ENCODE peak calls at places on chromosomes 2 and 18, in four cellular contexts. G, E, L and T are unnamed samples.

GRCh38 chr2:38245114-38245641 is 131.9 kb downstream of the ATL2 start:
- DNase-seq in E (no peak), L (no peak), G (no peak), T (no peak)

GRCh38 chr2:26979761-26980160 is 9.3 kb downstream of the MAPRE3 start:
- DNase-seq in L (no peak), G (peak; percentile 60), E (no peak), T (no peak)

GRCh38 chr18:67194886-67195285 is 321.6 kb downstream of the DSEL start:
- DNase-seq in L (no peak), E (no peak), G (no peak), T (no peak)

GRCh38 chr18:48885951-48886400 is 64.8 kb downstream of the SMAD7 start:
- DNase-seq in E (no peak), G (no peak), L (no peak), T (peak; percentile 51)

GRCh38 chr2:95728878-95729511 is 137.2 kb downstream of the TRIM43 start:
- DNase-seq in L (peak; percentile 51), G (peak; percentile 73), E (peak; percentile 77), T (no peak)

GRCh38 chr2:69933839-69934613 is 19.1 kb downstream of the MXD1 start:
- DNase-seq in E (no peak), G (no peak), L (no peak), T (no peak)

GRCh38 chr2:213246665-213247281 is 37.5 kb upstream of the SPAG16 start:
- DNase-seq in G (no peak), E (peak; percentile 59), L (no peak), T (no peak)

GRCh38 chr2:222713007-222713406 is 41.5 kb downstream of the MOGAT1 start:
- DNase-seq in L (no peak), G (no peak), E (no peak), T (no peak)

GRCh38 chr2:43178602-43179542 is 47.5 kb downstream of the ZFP36L2 start:
- DNase-seq in G (peak; percentile 93), E (peak; percentile 86), L (peak; percentile 94), T (peak; percentile 89)

GRCh38 chr2:57877811-57878572 is 168.6 kb upstream of the VRK2 start:
- DNase-seq in L (no peak), E (no peak), G (no peak), T (no peak)

GRCh38 chr2:168948621-168949212 is 47.6 kb downstream of the G6PC2 start:
- DNase-seq in E (no peak), G (no peak), L (no peak), T (no peak)

GRCh38 chr2:13193900-13194299 is 477.2 kb downstream of the TRIB2 start:
- DNase-seq in E (no peak), L (no peak), G (no peak), T (no peak)

GRCh38 chr18:62505669-62506494 is 16.9 kb upstream of the ZCCHC2 start:
- DNase-seq in E (peak; percentile 15), G (no peak), L (no peak), T (peak; percentile 76)

GRCh38 chr18:49094979-49095632 is 144.3 kb upstream of the SMAD7 start:
- DNase-seq in L (no peak), G (no peak), E (no peak), T (no peak)

GRCh38 chr2:34549710-34550345 is 950.7 kb upstream of the FAM98A start:
- DNase-seq in E (no peak), L (no peak), G (no peak), T (no peak)

GRCh38 chr2:217935901-217936684 is 66.7 kb downstream of the TNS1 start:
- DNase-seq in E (no peak), G (no peak), L (no peak), T (no peak)

GRCh38 chr2:175630319-175631246 is 371.5 kb downstream of the LNPK start:
- DNase-seq in E (no peak), L (no peak), G (no peak), T (no peak)

GRCh38 chr2:62054029-62054791 is 141.7 kb upstream of the B3GNT2 start:
- DNase-seq in E (no peak), L (no peak), G (no peak), T (no peak)

GRCh38 chr2:53498210-53498609 is 269.4 kb upstream of the CHAC2 start:
- DNase-seq in L (no peak), G (no peak), E (no peak), T (no peak)

GRCh38 chr18:8423051-8423558 is 186.1 kb upstream of the RAB12 start:
- DNase-seq in L (no peak), E (no peak), G (no peak), T (no peak)

GRCh38 chr2:227783404-227784138 is 30.1 kb upstream of the CCL20 start:
- DNase-seq in E (no peak), L (no peak), G (no peak), T (no peak)

GRCh38 chr2:31388736-31389135 is 25.8 kb downstream of the XDH start:
- DNase-seq in G (no peak), L (no peak), E (no peak), T (no peak)

GRCh38 chr2:152583512-152584188 is 133.6 kb downstream of the PRPF40A start:
- DNase-seq in G (no peak), E (no peak), L (no peak), T (no peak)

GRCh38 chr2:137659616-137660015 is 304.7 kb upstream of the HNMT start:
- DNase-seq in E (no peak), G (no peak), L (no peak), T (no peak)

GRCh38 chr2:69563021-69563420 is 80.5 kb downstream of the AAK1 start:
- DNase-seq in G (no peak), L (no peak), E (no peak), T (no peak)

GRCh38 chr2:160994141-160995002 is 165.9 kb upstream of the TANK start:
- DNase-seq in E (peak; percentile 79), G (peak; percentile 90), L (peak; percentile 71), T (no peak)

GRCh38 chr2:191835539-191836350 is 11.1 kb downstream of the CAVIN2 start:
- DNase-seq in L (no peak), E (no peak), G (no peak), T (peak; percentile 67)

GRCh38 chr2:132720393-132720792 is 50.4 kb upstream of the LYPD1 start:
- DNase-seq in E (no peak), L (no peak), G (no peak), T (no peak)

GRCh38 chr2:46309052-46309953 is 12.1 kb downstream of the EPAS1 start:
- DNase-seq in G (no peak), E (no peak), L (no peak), T (no peak)

GRCh38 chr2:24791452-24791851 is 1.7 kb downstream of the PTRHD1 start:
- DNase-seq in G (no peak), E (no peak), L (no peak), T (no peak)

GRCh38 chr2:24797644-24798043 is 4.4 kb downstream of the CENPO start:
- DNase-seq in E (no peak), G (no peak), L (no peak), T (no peak)

GRCh38 chr2:24792542-24792873 is 683 bp downstream of the PTRHD1 start:
- DNase-seq in E (no peak), G (no peak), L (no peak), T (no peak)

GRCh38 chr2:24793752-24794477 is 690 bp downstream of the CENPO start:
- DNase-seq in L (no peak), G (no peak), E (no peak), T (no peak)

GRCh38 chr2:24792874-24793751 is at the start of the genes CENPO and PTRHD1:
- DNase-seq in E (peak; percentile 98), L (peak; percentile 95), G (peak; percentile 95), T (peak; percentile 99)
- TF ChIP-seq POLR2A in E (peak; percentile 87), L (peak; percentile 36), G (no peak), T (no peak)

GRCh38 chr2:201408931-201409330 is 42.3 kb downstream of the TRAK2 start:
- DNase-seq in L (no peak), E (no peak), G (no peak), T (no peak)
- H3K27me3 ChIP-seq in L (no peaks in the 10 kb centered on the region), E (no peaks in the 10 kb centered on the region), G (no peaks in the 10 kb centered on the region), T (no peaks in the 10 kb centered on the region)

GRCh38 chr2:205988274-205988673 is 97.7 kb downstream of the INO80D start:
- DNase-seq in E (no peak), L (no peak), G (no peak), T (no peak)
- TF ChIP-seq CTCF in E (no peak), L (no peak), G (no peak), T (no peak)

DNA sequence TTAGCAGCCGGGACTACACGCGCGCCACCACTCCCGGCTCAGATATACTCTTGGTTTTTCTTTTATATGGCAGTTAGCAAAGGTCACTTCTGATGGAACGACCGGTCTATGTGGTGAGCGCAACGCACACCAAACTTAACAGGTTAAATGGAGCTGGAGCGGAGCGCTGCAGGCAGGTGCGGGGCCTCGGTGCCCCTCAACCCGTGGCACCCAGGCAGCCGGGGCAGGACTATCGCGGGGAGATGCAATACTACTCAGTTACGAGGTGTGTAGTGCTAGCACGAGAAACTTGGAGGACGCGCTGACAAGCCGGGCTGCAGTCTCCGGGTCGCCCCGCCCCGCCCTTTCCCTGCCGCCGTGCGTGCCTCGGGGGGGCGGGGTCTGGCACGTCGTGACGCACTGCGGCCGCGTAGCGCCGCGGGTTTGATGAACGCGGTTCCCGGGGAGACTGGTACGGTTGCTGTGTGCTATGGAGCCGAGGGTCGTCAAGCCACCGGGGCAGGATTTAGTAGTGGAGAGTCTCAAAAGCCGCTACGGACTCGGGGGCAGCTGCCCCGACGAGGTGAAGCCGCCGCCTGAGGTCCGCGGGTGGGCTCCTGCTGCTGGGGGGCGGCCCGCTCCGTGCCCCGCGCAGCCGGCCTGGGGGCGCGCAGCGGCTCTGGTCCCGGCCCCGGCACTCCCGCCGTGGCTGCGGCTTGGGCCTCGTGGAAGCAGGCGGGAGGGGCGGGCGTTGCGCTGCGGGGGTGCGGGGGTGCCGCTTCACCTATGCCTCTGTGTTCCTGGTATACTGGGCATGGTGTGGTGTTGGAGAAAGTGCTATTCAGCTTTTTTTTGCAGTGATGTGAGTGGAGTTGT is at the start of gene CCDC138:
- DNase-seq in L (peak; percentile 80), G (peak; percentile 75), E (peak; percentile 93), T (peak; percentile 98)
- TF ChIP-seq POLR2A in L (no peak), G (peak; percentile 46), E (peak; percentile 53), T (no peak)

GRCh38 chr18:57801379-57802165 is 1.5 kb downstream of the ATP8B1 start:
- DNase-seq in G (no peak), L (no peak), E (peak; percentile 57), T (no peak)

GRCh38 chr18:57802166-57802868 is 798 bp downstream of the ATP8B1 start:
- DNase-seq in G (no peak), L (no peak), E (peak; percentile 31), T (peak; percentile 77)

GRCh38 chr18:57797209-57797651 is 5.9 kb downstream of the ATP8B1 start:
- DNase-seq in G (no peak), E (peak; percentile 78), L (no peak), T (no peak)

GRCh38 chr18:57794951-57795728 is 8.0 kb downstream of the ATP8B1 start:
- DNase-seq in E (no peak), G (no peak), L (no peak), T (no peak)

GRCh38 chr18:57798713-57799373 is 4.3 kb downstream of the ATP8B1 start:
- DNase-seq in L (no peak), G (no peak), E (no peak), T (no peak)
- H3K27me3 ChIP-seq in L (no peaks in the 10 kb centered on the region), G (no peaks in the 10 kb centered on the region), E (no peaks in the 10 kb centered on the region), T (peaks cover 36% of the 10 kb centered on the region)

DNA sequence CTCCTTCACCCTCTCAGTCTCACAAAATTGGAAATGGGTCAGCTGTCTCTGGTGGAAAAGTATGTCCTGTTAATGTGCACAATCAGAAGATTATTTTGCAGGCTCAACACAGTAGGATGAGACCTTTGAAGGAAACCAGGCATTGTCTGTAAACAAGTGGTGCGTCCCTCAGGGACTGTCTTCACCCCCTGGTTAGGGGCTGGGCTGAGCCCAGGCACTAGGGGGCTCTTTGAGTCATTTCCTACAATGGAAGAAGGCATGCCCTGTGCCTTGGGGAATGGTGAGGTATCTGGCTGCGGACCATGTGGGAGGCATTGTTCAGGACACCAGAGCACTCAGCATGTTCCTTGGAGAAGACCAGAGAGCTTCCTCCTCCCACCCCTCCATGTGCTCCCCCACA is 26.8 kb downstream of the PKDCC start:
- DNase-seq in G (no peak), L (no peak), E (no peak), T (no peak)
- TF ChIP-seq CTCF in G (no peak), L (no peak), E (no peak), T (no peak)